ENCODE peak calls at places on chromosomes 4 and X, in five cellular contexts. One of them, this sample, is unnamed.

GRCh38 chr4:41692717-41693345 is 55.7 kb downstream of the PHOX2B start:
- DNase-seq in spleen: no peak
- DNase-seq in K562: peak; percentile 57
- DNase-seq in adrenal gland: peak; percentile 80
- DNase-seq in sigmoid colon: peak; percentile 63
- DNase-seq in this sample: peak; percentile 48

GRCh38 chrX:153004780-153005179 is 10.9 kb upstream of the PNMA5 start:
- DNase-seq in spleen: no peak
- DNase-seq in K562: no peak
- DNase-seq in adrenal gland: no peak
- DNase-seq in sigmoid colon: no peak
- DNase-seq in this sample: no peak

GRCh38 chrX:154333837-154334271 is 38.3 kb downstream of the TKTL1 start:
- DNase-seq in spleen: peak; percentile 72
- DNase-seq in K562: no peak
- DNase-seq in adrenal gland: no peak
- DNase-seq in sigmoid colon: no peak
- DNase-seq in this sample: no peak

GRCh38 chrX:152154050-152154449 is 15.7 kb upstream of the MAGEA10 start:
- DNase-seq in spleen: no peak
- DNase-seq in K562: peak; percentile 41
- DNase-seq in adrenal gland: no peak
- DNase-seq in sigmoid colon: no peak
- DNase-seq in this sample: no peak

GRCh38 chrX:100289159-100289558 is 120.9 kb downstream of the PCDH19 start:
- DNase-seq in spleen: no peak
- DNase-seq in K562: no peak
- DNase-seq in adrenal gland: no peak
- DNase-seq in sigmoid colon: no peak
- DNase-seq in this sample: no peak

GRCh38 chr4:63619771-63620170 is 789.5 kb downstream of the TECRL start:
- DNase-seq in spleen: no peak
- DNase-seq in K562: no peak
- DNase-seq in adrenal gland: no peak
- DNase-seq in sigmoid colon: no peak
- DNase-seq in this sample: no peak

GRCh38 chr4:6087669-6088068 is 69.4 kb upstream of the C4orf50 start:
- DNase-seq in spleen: no peak
- DNase-seq in K562: peak; percentile 15
- DNase-seq in adrenal gland: peak; percentile 60
- DNase-seq in sigmoid colon: peak; percentile 45
- DNase-seq in this sample: peak; percentile 19

GRCh38 chr4:156101571-156101970 is 147.9 kb upstream of the CTSO start:
- DNase-seq in spleen: no peak
- DNase-seq in K562: no peak
- DNase-seq in adrenal gland: no peak
- DNase-seq in sigmoid colon: no peak
- DNase-seq in this sample: no peak

GRCh38 chr4:8269535-8270417 is at the start of gene HTRA3:
- DNase-seq in spleen: no peak
- DNase-seq in K562: no peak
- DNase-seq in adrenal gland: no peak
- DNase-seq in sigmoid colon: peak; percentile 87
- DNase-seq in this sample: no peak

GRCh38 chr4:113742643-113743042 is 18.9 kb downstream of the CAMK2D start:
- DNase-seq in spleen: no peak
- DNase-seq in K562: no peak
- DNase-seq in adrenal gland: no peak
- DNase-seq in sigmoid colon: no peak
- DNase-seq in this sample: no peak

DNA sequence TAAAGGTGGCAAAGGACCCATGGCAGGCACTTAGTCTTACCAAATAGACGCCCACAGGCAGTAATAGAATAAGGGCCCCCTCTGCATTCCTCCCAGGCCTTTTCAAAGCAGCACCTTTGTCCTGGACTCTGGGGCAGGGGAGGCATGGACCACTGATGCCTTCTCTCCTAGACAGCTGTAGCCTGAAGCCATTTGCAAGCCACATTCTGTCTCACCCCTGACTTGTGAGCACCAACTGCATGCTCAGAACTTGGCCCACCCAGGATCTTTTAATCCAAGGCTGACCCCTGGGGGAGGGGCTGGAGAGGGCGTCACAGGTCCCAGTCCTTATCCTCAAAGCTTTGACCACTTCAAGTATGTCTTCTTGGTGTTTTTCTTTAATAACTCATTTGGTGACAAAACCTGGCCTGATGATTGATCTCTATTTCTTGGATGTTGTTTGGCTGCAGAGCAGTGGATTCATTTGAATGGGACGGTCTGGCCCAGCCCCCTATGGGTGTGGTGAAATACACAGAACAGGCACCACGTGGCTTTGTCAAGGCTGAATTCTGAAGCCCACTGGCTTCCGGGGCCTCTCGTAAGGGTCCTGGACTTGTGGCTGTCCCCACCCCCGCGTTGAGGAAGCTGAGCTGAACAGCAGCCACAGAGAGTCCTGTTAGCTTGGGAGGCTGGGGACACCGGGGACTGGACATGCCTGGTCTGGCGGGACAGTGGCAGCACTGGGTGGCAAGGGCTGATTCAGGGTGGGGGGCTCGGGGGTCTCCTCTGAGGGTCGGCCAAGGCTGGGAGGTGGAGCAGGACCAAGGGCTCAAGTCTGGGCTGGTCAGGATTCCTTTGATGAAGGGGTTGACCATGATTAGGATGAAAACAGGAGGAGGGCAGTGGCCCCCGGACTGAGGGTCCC is 36.6 kb downstream of the ADRA2C start:
- DNase-seq in spleen: peak; percentile 63
- DNase-seq in K562: no peak
- DNase-seq in adrenal gland: no peak
- DNase-seq in sigmoid colon: no peak
- DNase-seq in this sample: no peak
- TF ChIP-seq POLR2A in spleen: no peak
- TF ChIP-seq POLR2A in K562: no peak
- TF ChIP-seq POLR2A in adrenal gland: no peak
- TF ChIP-seq POLR2A in sigmoid colon: no peak
- TF ChIP-seq POLR2A in this sample: no peak

GRCh38 chr4:121679267-121679666 is 17.5 kb downstream of the ANXA5 start:
- DNase-seq in spleen: no peak
- DNase-seq in K562: no peak
- DNase-seq in adrenal gland: no peak
- DNase-seq in sigmoid colon: no peak
- DNase-seq in this sample: no peak
- TF ChIP-seq POLR2A in spleen: no peak
- TF ChIP-seq POLR2A in K562: no peak
- TF ChIP-seq POLR2A in adrenal gland: no peak
- TF ChIP-seq POLR2A in sigmoid colon: no peak
- TF ChIP-seq POLR2A in this sample: no peak

GRCh38 chr4:85180533-85180932 is 214.0 kb upstream of the WDFY3 start:
- DNase-seq in spleen: no peak
- DNase-seq in K562: no peak
- DNase-seq in adrenal gland: no peak
- DNase-seq in sigmoid colon: no peak
- DNase-seq in this sample: no peak
- TF ChIP-seq POLR2A in spleen: no peak
- TF ChIP-seq POLR2A in K562: no peak
- TF ChIP-seq POLR2A in adrenal gland: no peak
- TF ChIP-seq POLR2A in sigmoid colon: no peak
- TF ChIP-seq POLR2A in this sample: no peak

DNA sequence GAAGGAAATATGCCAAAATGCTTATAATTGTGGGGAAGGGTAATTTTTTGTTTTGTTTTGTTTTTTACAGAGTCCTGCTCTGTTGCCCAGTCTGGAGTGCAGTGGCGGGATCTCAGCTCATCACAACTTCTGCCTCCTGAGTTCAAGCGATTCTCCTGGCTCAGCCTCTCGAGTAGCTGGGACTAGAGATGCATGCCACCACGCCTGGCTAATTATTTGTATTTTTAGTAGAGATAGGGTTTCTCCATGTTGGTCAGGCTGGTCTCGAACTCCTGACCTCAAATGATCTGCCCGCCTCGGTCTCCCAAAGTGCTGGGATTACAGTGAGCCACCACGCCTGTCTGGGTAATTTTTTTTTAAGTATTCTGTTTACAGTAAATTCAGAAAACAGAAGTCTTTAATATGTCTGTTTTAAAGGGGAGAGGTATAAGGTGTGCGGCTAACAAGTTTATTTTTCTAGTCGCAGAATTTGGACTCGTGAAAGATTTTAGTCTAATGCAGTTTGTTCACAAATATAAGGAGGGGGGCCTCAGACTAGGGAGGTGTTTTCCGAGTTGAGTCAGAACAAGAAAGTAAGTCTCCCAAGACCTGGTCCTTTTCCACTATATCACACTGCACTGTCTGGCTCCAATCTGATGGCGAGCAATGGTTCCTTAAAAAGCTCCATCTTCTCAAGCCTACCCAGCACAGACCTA is 1.5 kb downstream of the ACSL1 start:
- DNase-seq in spleen: no peak
- DNase-seq in K562: no peak
- DNase-seq in adrenal gland: no peak
- DNase-seq in sigmoid colon: no peak
- DNase-seq in this sample: no peak
- TF ChIP-seq POLR2A in spleen: no peak
- TF ChIP-seq POLR2A in K562: no peak
- TF ChIP-seq POLR2A in adrenal gland: no peak
- TF ChIP-seq POLR2A in sigmoid colon: no peak
- TF ChIP-seq POLR2A in this sample: no peak

GRCh38 chrX:119574394-119575266 is at the start of gene UBE2A:
- DNase-seq in spleen: peak; percentile 96
- DNase-seq in K562: peak; percentile 95
- DNase-seq in adrenal gland: peak; percentile 94
- DNase-seq in sigmoid colon: peak; percentile 96
- DNase-seq in this sample: peak; percentile 93
- TF ChIP-seq POLR2A in spleen: peak; percentile 77
- TF ChIP-seq POLR2A in K562: peak; percentile 97
- TF ChIP-seq POLR2A in adrenal gland: peak; percentile 77
- TF ChIP-seq POLR2A in sigmoid colon: peak; percentile 79
- TF ChIP-seq POLR2A in this sample: peak; percentile 83

DNA sequence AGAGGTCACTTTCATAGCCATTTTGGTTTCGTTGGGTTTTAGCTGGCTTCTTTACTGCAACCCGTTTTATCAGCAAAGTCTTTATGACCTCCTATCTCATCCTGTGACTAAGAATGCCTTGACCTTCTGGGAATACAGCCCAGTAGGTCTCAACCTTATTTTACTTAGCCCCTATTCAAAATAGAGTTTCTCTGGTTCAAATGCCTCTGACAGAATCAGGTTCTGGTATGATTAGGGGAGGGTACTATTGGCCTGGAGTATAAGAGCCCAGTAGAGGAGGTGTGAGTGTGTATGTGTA is 95.4 kb upstream of the RAB40AL start:
- DNase-seq in spleen: no peak
- DNase-seq in K562: no peak
- DNase-seq in adrenal gland: no peak
- DNase-seq in sigmoid colon: no peak
- DNase-seq in this sample: no peak
- TF ChIP-seq POLR2A in spleen: no peak
- TF ChIP-seq POLR2A in K562: no peak
- TF ChIP-seq POLR2A in adrenal gland: no peak
- TF ChIP-seq POLR2A in sigmoid colon: no peak
- TF ChIP-seq POLR2A in this sample: no peak

GRCh38 chrX:101659601-101660063 is at the start of gene ARMCX2:
- DNase-seq in spleen: peak; percentile 78
- DNase-seq in K562: no peak
- DNase-seq in adrenal gland: peak; percentile 82
- DNase-seq in sigmoid colon: peak; percentile 86
- DNase-seq in this sample: no peak
- TF ChIP-seq POLR2A in spleen: peak; percentile 16
- TF ChIP-seq POLR2A in K562: no peak
- TF ChIP-seq POLR2A in adrenal gland: peak; percentile 60
- TF ChIP-seq POLR2A in sigmoid colon: peak; percentile 44
- TF ChIP-seq POLR2A in this sample: no peak

GRCh38 chrX:10177620-10178019 is 20.8 kb downstream of the CLCN4 start:
- DNase-seq in spleen: no peak
- DNase-seq in K562: no peak
- DNase-seq in adrenal gland: no peak
- DNase-seq in sigmoid colon: no peak
- DNase-seq in this sample: peak; percentile 18

GRCh38 chrX:10176121-10177003 is 19.6 kb downstream of the CLCN4 start:
- DNase-seq in spleen: no peak
- DNase-seq in K562: no peak
- DNase-seq in adrenal gland: no peak
- DNase-seq in sigmoid colon: no peak
- DNase-seq in this sample: peak; percentile 35

GRCh38 chrX:10175317-10175871 is 18.6 kb downstream of the CLCN4 start:
- DNase-seq in spleen: no peak
- DNase-seq in K562: peak; percentile 20
- DNase-seq in adrenal gland: peak; percentile 66
- DNase-seq in sigmoid colon: peak; percentile 74
- DNase-seq in this sample: peak; percentile 19

GRCh38 chrX:10178866-10179463 is 22.2 kb downstream of the CLCN4 start:
- DNase-seq in spleen: no peak
- DNase-seq in K562: peak; percentile 65
- DNase-seq in adrenal gland: no peak
- DNase-seq in sigmoid colon: no peak
- DNase-seq in this sample: peak; percentile 89

DNA sequence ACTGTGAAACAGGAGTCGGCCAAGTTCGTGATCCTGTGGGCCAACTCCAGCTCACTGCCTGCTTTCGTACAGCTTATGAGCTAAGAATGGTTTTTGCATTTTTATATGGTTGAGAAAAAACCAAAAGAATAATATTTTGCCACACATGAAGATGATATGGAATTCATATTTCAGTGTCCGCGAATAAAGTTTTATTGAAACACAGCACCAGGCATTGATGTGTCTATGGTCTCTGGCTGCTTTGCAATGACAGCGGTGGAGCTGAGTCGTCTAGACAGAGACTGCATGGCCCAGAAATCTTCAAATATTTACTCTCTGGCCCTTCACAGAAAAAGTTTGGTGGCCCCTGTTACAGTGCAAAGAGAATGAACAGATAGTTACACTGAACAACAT is 20.2 kb downstream of the CLCN4 start:
- DNase-seq in spleen: no peak
- DNase-seq in K562: no peak
- DNase-seq in adrenal gland: no peak
- DNase-seq in sigmoid colon: no peak
- DNase-seq in this sample: peak; percentile 17
- TF ChIP-seq POLR2A in spleen: no peak
- TF ChIP-seq POLR2A in K562: no peak
- TF ChIP-seq POLR2A in adrenal gland: no peak
- TF ChIP-seq POLR2A in sigmoid colon: no peak
- TF ChIP-seq POLR2A in this sample: no peak